ENCODE peak calls at places on chromosomes 2 and 18, in six cellular contexts. K is BE2C, W is IMR-90, I is progenitor cell of endocrine pancreas, F is T-helper 22 cell, P is NCI-H1105. Y is an unnamed sample.

GRCh38 chr18:6251084-6251483 is 163.6 kb downstream of the L3MBTL4 start:
- DNase-seq in F (no peak), W (no peak), P (no peak), I (no peak), K (no peak), Y (no peak)

GRCh38 chr2:46765045-46765444 is 150.6 kb downstream of the MCFD2 start:
- DNase-seq in P (no peak), F (no peak), W (no peak), K (no peak), I (no peak), Y (no peak)

GRCh38 chr2:122886479-122887130 is 1131.2 kb downstream of the TSN start:
- DNase-seq in P (no peak), K (no peak), I (no peak), W (no peak), F (no peak), Y (no peak)

GRCh38 chr2:134281815-134282419 is 28.0 kb downstream of the MGAT5 start:
- DNase-seq in P (no peak), I (no peak), K (peak), F (no peak), W (no peak), Y (no peak)

GRCh38 chr2:108615480-108616090 is 81.3 kb downstream of the LIMS1 start:
- DNase-seq in W (no peak), I (no peak), F (no peak), P (no peak), K (no peak), Y (no peak)

GRCh38 chr2:222688912-222689311 is 17.5 kb downstream of the MOGAT1 start:
- DNase-seq in P (no peak), F (no peak), K (no peak), W (no peak), I (no peak), Y (no peak)

GRCh38 chr2:10300997-10301945 is 1.4 kb upstream of the HPCAL1 start:
- DNase-seq in F (no peak), K (no peak), W (no peak), P (no peak), I (no peak), Y (no peak)

GRCh38 chr2:226308981-226309380 is 490.6 kb downstream of the IRS1 start:
- DNase-seq in K (no peak), P (no peak), W (peak), I (no peak), F (no peak), Y (peak)

GRCh38 chr2:61356958-61357350 is 113.9 kb downstream of the USP34 start:
- DNase-seq in I (no peak), P (no peak), K (no peak), W (peak), F (no peak), Y (no peak)

Y was measured in MG63.